ENCODE peak calls at places on chromosome 11, in six cellular contexts. D is PC-9, I is PC-3, V is aorta, M is IMR-90, T is lower lobe of right lung. W is an unnamed sample. For H3K4me1 and H3K36me3, the result is how much of the 10 kb centered on the place peaks cover.

GRCh38 chr11:88680806-88681205 is 343.3 kb upstream of the CTSC start:
- DNase-seq in T (no peak), D (no peak), M (peak), V (no peak), I (peak), W (no peak)

GRCh38 chr11:73570415-73571114 is 27.3 kb downstream of the FAM168A start:
- DNase-seq in I (peak), M (peak), V (no peak), D (peak), T (no peak), W (no peak)

GRCh38 chr11:100356035-100356434 is 331.1 kb upstream of the ARHGAP42 start:
- DNase-seq in V (no peak), I (no peak), T (no peak), D (no peak), M (no peak), W (no peak)

GRCh38 chr11:107040447-107041444 is 22.5 kb upstream of the GUCY1A2 start:
- DNase-seq in D (no peak), M (peak), T (no peak), I (peak), V (no peak), W (no peak)

GRCh38 chr11:16611395-16612233 is 126.8 kb upstream of the C11orf58 start:
- DNase-seq in M (no peak), T (no peak), D (no peak), I (no peak), V (peak), W (no peak)

GRCh38 chr11:94295534-94295933 is 8.8 kb upstream of the IZUMO1R start:
- DNase-seq in V (no peak), T (no peak), M (no peak), I (peak), D (no peak), W (no peak)

GRCh38 chr11:73647459-73648100 is 1.2 kb downstream of the PLEKHB1 start:
- DNase-seq in T (peak), D (peak), V (peak), M (peak), I (peak), W (peak)

GRCh38 chr11:116544721-116545120 is 228.1 kb downstream of the BUD13 start:
- DNase-seq in D (no peak), I (no peak), M (no peak), T (no peak), V (peak), W (no peak)

GRCh38 chr11:85590848-85591483 is 36.2 kb downstream of the DLG2 start:
- DNase-seq in V (no peak), T (no peak), D (peak), I (peak), M (peak), W (no peak)

GRCh38 chr11:80960331-80961095 is 1519.7 kb upstream of the TENM4 start:
- DNase-seq in I (peak), V (no peak), T (no peak), D (no peak), M (no peak), W (no peak)

GRCh38 chr11:133955091-133955846 is 1.5 kb downstream of the IGSF9B start:
- DNase-seq in M (no peak), I (no peak), D (no peak), V (peak), T (no peak), W (peak)

GRCh38 chr11:61826930-61827572 is 1.0 kb upstream of the FADS2 start:
- DNase-seq in T (peak), D (no peak), M (no peak), I (no peak), V (no peak), W (no peak)

GRCh38 chr11:128424271-128424709 is 163.1 kb downstream of the ETS1 start:
- DNase-seq in I (no peak), T (no peak), D (no peak), M (no peak), V (peak), W (no peak)

GRCh38 chr11:69718147-69718546 is 14.3 kb upstream of the FGF19 start:
- DNase-seq in D (peak), I (peak), V (no peak), M (peak), T (no peak), W (no peak)

GRCh38 chr11:69682681-69683326 is 7.7 kb upstream of the LTO1 start:
- DNase-seq in M (no peak), T (no peak), V (peak), D (no peak), I (no peak), W (no peak)

GRCh38 chr11:31912808-31913207 is 101.7 kb upstream of the PAX6 start:
- DNase-seq in D (no peak), M (no peak), V (no peak), I (no peak), T (no peak), W (no peak)

GRCh38 chr11:109547356-109548027 is 125.5 kb downstream of the C11orf87 start:
- DNase-seq in V (no peak), T (peak), D (peak), I (peak), M (peak), W (no peak)

GRCh38 chr11:114909866-114910265 is 231.5 kb downstream of the NXPE2 start:
- DNase-seq in I (no peak), D (no peak), V (no peak), M (no peak), T (no peak), W (no peak)

GRCh38 chr11:17991799-17992433 is 20.9 kb downstream of the SERGEF start:
- DNase-seq in I (peak), T (no peak), V (no peak), M (peak), D (peak), W (peak)

GRCh38 chr11:47928426-47928825 is 51.9 kb upstream of the PTPRJ start:
- DNase-seq in V (no peak), I (no peak), D (no peak), T (peak), M (no peak), W (no peak)

GRCh38 chr11:50174189-50174588 is 141.5 kb downstream of the OR4C45 start:
- DNase-seq in D (no peak), V (no peak), T (no peak), I (peak), M (peak), W (no peak)

GRCh38 chr11:93700830-93701229 is 39.3 kb downstream of the CEP295 start:
- DNase-seq in D (no peak), M (peak), T (no peak), I (no peak), V (no peak), W (no peak)

GRCh38 chr11:2211113-2211971 is 39.7 kb upstream of the TH start:
- DNase-seq in I (no peak), M (no peak), T (no peak), V (peak), D (no peak), W (no peak)

GRCh38 chr11:74749127-74749964 is 697 bp downstream of the RNF169 start:
- DNase-seq in I (peak), D (peak), M (peak), T (peak), V (peak), W (peak)

GRCh38 chr11:95088946-95089619 is 563 bp upstream of the ENDOD1 start:
- DNase-seq in D (no peak), I (no peak), M (no peak), V (no peak), T (no peak), W (no peak)

GRCh38 chr11:112903310-112903709 is 57.9 kb upstream of the NCAM1 start:
- DNase-seq in T (no peak), V (no peak), D (no peak), I (no peak), M (no peak), W (no peak)

GRCh38 chr11:36075053-36075452 is 131.2 kb downstream of the LDLRAD3 start:
- DNase-seq in T (no peak), D (no peak), M (peak), I (peak), V (no peak), W (no peak)

GRCh38 chr11:130464289-130464812 is 15.9 kb downstream of the ADAMTS15 start:
- DNase-seq in M (peak), T (no peak), V (no peak), D (no peak), I (no peak), W (no peak)

GRCh38 chr11:128862913-128863660 is 4.0 kb downstream of the KCNJ1 start:
- DNase-seq in I (peak), D (peak), T (no peak), M (peak), V (no peak), W (no peak)

GRCh38 chr11:11396290-11397042 is 43.4 kb upstream of the CSNK2A3 start:
- DNase-seq in M (peak), V (no peak), T (no peak), I (no peak), D (no peak), W (no peak)

GRCh38 chr11:279966-280761 is 2.0 kb downstream of the NLRP6 start:
- DNase-seq in D (no peak), I (no peak), M (peak), V (no peak), T (peak), W (peak)

GRCh38 chr11:117337061-117337460 is 9.4 kb downstream of the CEP164 start:
- DNase-seq in M (no peak), I (no peak), D (no peak), T (no peak), V (no peak), W (no peak)

GRCh38 chr11:73585834-73586575 is 11.9 kb downstream of the FAM168A start:
- DNase-seq in D (peak), T (no peak), I (peak), V (no peak), M (peak), W (no peak)

GRCh38 chr11:103279821-103280220 is 170.6 kb downstream of the DYNC2H1 start:
- DNase-seq in I (peak), M (peak), T (no peak), D (peak), V (no peak), W (no peak)

GRCh38 chr11:227824-228223 is 8.3 kb downstream of the SIRT3 start:
- DNase-seq in I (no peak), D (no peak), T (no peak), V (no peak), M (no peak), W (no peak)

GRCh38 chr11:117055449-117055848 is 42.8 kb downstream of the SIK3 start:
- DNase-seq in I (no peak), M (no peak), V (no peak), D (no peak), T (no peak), W (no peak)

GRCh38 chr11:33701831-33702230 is 1.2 kb upstream of the C11orf91 start:
- DNase-seq in I (peak), M (peak), D (peak), V (no peak), T (no peak), W (no peak)
- H3K4me1 ChIP-seq in I (half or more), M (under half), D (half or more), V (under half), T (half or more), W (under half)

GRCh38 chr11:67054851-67055523 is 1.7 kb upstream of the RHOD start:
- DNase-seq in D (peak), M (peak), T (peak), I (peak), V (no peak), W (no peak)
- H3K4me3 ChIP-seq in D (peak), M (no peak), T (no peak), I (peak), V (no peak), W (no peak)

DNA sequence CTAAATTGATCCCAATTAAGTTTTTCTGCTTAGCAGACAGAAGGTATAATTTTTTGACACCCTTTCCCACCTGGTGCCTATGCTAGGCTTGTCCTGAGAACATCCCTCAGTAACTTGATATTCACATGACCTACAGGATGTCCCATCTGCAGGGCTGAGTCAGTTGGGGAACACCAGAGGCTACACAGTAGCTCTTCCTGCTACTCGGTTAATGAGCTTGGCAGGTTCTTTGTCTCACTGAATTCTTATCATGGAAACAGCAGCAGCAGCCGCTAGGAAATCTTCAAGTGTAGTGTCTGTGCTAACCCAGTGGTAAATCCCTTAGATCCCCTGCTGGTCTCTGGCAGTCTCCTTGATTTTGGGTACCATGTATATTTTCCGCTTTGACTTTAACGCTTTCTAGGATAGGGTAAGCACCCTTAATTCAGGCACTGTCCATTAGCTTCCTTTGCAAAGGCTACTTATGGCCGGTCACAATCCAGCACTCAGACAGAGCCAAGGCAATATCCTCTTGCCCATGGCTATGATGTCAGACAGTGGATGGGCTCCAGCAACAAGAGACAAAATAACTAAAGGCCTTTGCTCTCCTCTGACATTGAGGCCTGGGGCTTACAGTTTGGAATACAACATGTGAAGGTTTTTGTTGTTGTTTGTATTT is 8.5 kb downstream of the MRPL16 start:
- DNase-seq in M (peak), T (no peak), I (peak), D (no peak), V (no peak), W (no peak)
- H3K36me3 ChIP-seq in M (under half), T (half or more), I (under half), D (under half), V (under half), W (under half)

DNA sequence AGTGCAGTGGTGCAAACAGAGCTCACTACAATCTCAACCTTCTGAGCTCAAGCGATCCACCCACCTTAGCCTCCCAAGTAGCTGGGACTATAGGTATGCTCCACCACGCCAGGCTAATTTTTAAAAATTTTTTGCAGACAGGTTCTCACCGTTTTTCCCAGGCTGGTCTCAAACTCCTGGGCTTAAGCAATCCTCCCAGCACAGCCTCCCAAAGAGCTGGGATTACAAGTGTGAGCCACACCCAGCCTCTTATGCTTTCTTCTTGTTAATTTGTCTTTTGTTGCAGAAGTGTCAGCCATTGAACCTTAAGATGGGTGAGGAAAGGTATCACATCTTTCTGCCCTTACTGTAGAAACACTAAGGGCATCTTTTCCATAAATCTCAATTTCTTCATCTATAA is 34.9 kb downstream of the DENND5A start:
- DNase-seq in T (no peak), I (no peak), D (no peak), M (no peak), V (no peak), W (no peak)
- H3K4me1 ChIP-seq in T (under half), I (under half), D (under half), M (under half), V (under half), W (under half)

GRCh38 chr11:70872950-70873735 is 379.2 kb downstream of the SHANK2 start:
- DNase-seq in M (no peak), I (no peak), V (peak), D (no peak), T (no peak), W (no peak)
- H3K4me3 ChIP-seq in M (no peak), I (no peak), V (no peak), D (no peak), T (no peak), W (no peak)

GRCh38 chr11:6458352-6458751 is 15.4 kb downstream of the TRIM3 start:
- DNase-seq in D (peak), V (no peak), M (no peak), I (peak), T (no peak), W (no peak)

GRCh38 chr11:6455070-6455469 is 14.3 kb upstream of the HPX start:
- DNase-seq in I (no peak), M (no peak), V (no peak), T (no peak), D (no peak), W (no peak)

GRCh38 chr11:6456361-6457073 is 15.7 kb upstream of the HPX start:
- DNase-seq in V (peak), T (no peak), D (no peak), M (no peak), I (no peak), W (no peak)

GRCh38 chr11:6459049-6459448 is 14.7 kb downstream of the TRIM3 start:
- DNase-seq in I (no peak), M (no peak), D (no peak), T (no peak), V (no peak), W (no peak)

GRCh38 chr11:6457581-6458320 is 16.0 kb downstream of the TRIM3 start:
- DNase-seq in M (no peak), T (no peak), V (no peak), D (no peak), I (no peak), W (no peak)
- H3K36me3 ChIP-seq in M (half or more), T (half or more), V (under half), D (under half), I (under half), W (under half)

GRCh38 chr11:125390949-125391348 is 105.1 kb downstream of the FEZ1 start:
- DNase-seq in T (no peak), M (peak), I (no peak), V (no peak), D (no peak), W (no peak)
- H3K4me1 ChIP-seq in T (under half), M (under half), I (under half), V (under half), D (under half), W (under half)

GRCh38 chr11:131588057-131588456 is 217.6 kb downstream of the NTM start:
- DNase-seq in M (no peak), D (no peak), T (no peak), I (no peak), V (no peak), W (no peak)
- H3K4me3 ChIP-seq in M (no peak), D (no peak), T (no peak), I (no peak), V (no peak), W (no peak)

GRCh38 chr11:3367221-3367620 is 11.7 kb downstream of the ZNF195 start:
- DNase-seq in D (no peak), I (no peak), T (no peak), M (no peak), V (no peak), W (no peak)
- H3K36me3 ChIP-seq in D (half or more), I (half or more), T (half or more), M (under half), V (under half), W (half or more)

GRCh38 chr11:34623463-34623862 is 2.6 kb downstream of the EHF start:
- DNase-seq in I (no peak), M (no peak), T (no peak), D (peak), V (no peak), W (no peak)
- H3K4me1 ChIP-seq in I (under half), M (under half), T (under half), D (half or more), V (under half), W (under half)